ENCODE peak calls at places on chromosome 13, in six cellular contexts. A, E, W, B, Y and I are unnamed samples.

GRCh38 chr13:33080962-33081655 is 64.9 kb downstream of the KL start:
- DNase-seq in A (no peak), E (no peak), W (no peak), B (no peak), Y (no peak), I (no peak)

GRCh38 chr13:80132741-80133601 is 208.0 kb downstream of the SPRY2 start:
- DNase-seq in A (peak; percentile 72), E (peak; percentile 87), W (peak; percentile 55), B (peak; percentile 70), Y (peak; percentile 82), I (peak; percentile 81)

GRCh38 chr13:87122551-87122950 is 548.6 kb upstream of the SLITRK5 start:
- DNase-seq in A (no peak), E (no peak), W (no peak), B (no peak), Y (no peak), I (no peak)

GRCh38 chr13:98494769-98495168 is 82.1 kb downstream of the STK24 start:
- DNase-seq in A (no peak), E (no peak), W (no peak), B (no peak), Y (no peak), I (no peak)

GRCh38 chr13:19153782-19154450 is 27.7 kb downstream of the TUBA3C start:
- DNase-seq in A (peak; percentile 58), E (no peak), W (no peak), B (peak; percentile 48), Y (no peak), I (peak; percentile 68)

GRCh38 chr13:77820431-77821149 is 98.0 kb downstream of the EDNRB start:
- DNase-seq in A (no peak), E (no peak), W (no peak), B (no peak), Y (no peak), I (no peak)

GRCh38 chr13:108895220-108895704 is 265.9 kb downstream of the MYO16 start:
- DNase-seq in A (no peak), E (peak; percentile 52), W (no peak), B (no peak), Y (peak; percentile 19), I (peak; percentile 52)

GRCh38 chr13:45082964-45083363 is 37.3 kb upstream of the GTF2F2 start:
- DNase-seq in A (no peak), E (no peak), W (no peak), B (no peak), Y (no peak), I (no peak)

GRCh38 chr13:101308247-101309013 is 107.9 kb downstream of the NALCN start:
- DNase-seq in A (no peak), E (no peak), W (no peak), B (no peak), Y (no peak), I (no peak)

GRCh38 chr13:48775285-48775684 is 121.6 kb downstream of the CYSLTR2 start:
- DNase-seq in A (no peak), E (no peak), W (no peak), B (no peak), Y (no peak), I (no peak)

GRCh38 chr13:94968040-94968756 is 255.9 kb upstream of the SOX21 start:
- DNase-seq in A (no peak), E (no peak), W (no peak), B (no peak), Y (no peak), I (peak; percentile 62)

GRCh38 chr13:83620535-83621220 is 261.6 kb downstream of the SLITRK1 start:
- DNase-seq in A (no peak), E (no peak), W (no peak), B (no peak), Y (no peak), I (no peak)

GRCh38 chr13:27131202-27131623 is 40.4 kb downstream of the USP12 start:
- DNase-seq in A (no peak), E (no peak), W (no peak), B (no peak), Y (no peak), I (no peak)

GRCh38 chr13:23427342-23428182 is 5.9 kb downstream of the SACS start:
- DNase-seq in A (peak; percentile 33), E (no peak), W (no peak), B (peak; percentile 56), Y (peak; percentile 75), I (peak; percentile 53)

GRCh38 chr13:30830638-30830965 is 75.5 kb upstream of the MEDAG start:
- DNase-seq in A (no peak), E (no peak), W (no peak), B (no peak), Y (no peak), I (no peak)

GRCh38 chr13:24741016-24741662 is 22.8 kb upstream of the RNF17 start:
- DNase-seq in A (no peak), E (no peak), W (no peak), B (no peak), Y (no peak), I (peak; percentile 44)

GRCh38 chr13:23618341-23618740 is 48.1 kb downstream of the TNFRSF19 start:
- DNase-seq in A (no peak), E (peak; percentile 59), W (no peak), B (no peak), Y (no peak), I (peak; percentile 76)

GRCh38 chr13:91017669-91018053 is 329.8 kb upstream of the MIR17HG start:
- DNase-seq in A (no peak), E (no peak), W (no peak), B (no peak), Y (peak; percentile 42), I (peak; percentile 11)

GRCh38 chr13:83825676-83826075 is 56.6 kb downstream of the SLITRK1 start:
- DNase-seq in A (no peak), E (no peak), W (no peak), B (no peak), Y (no peak), I (no peak)

GRCh38 chr13:23680836-23681235 is 110.6 kb downstream of the TNFRSF19 start:
- DNase-seq in A (no peak), E (no peak), W (no peak), B (no peak), Y (no peak), I (no peak)

GRCh38 chr13:48808689-48809088 is 155.0 kb downstream of the CYSLTR2 start:
- DNase-seq in A (no peak), E (peak; percentile 17), W (no peak), B (no peak), Y (no peak), I (no peak)

GRCh38 chr13:48726711-48727110 is 73.0 kb downstream of the CYSLTR2 start:
- DNase-seq in A (no peak), E (no peak), W (no peak), B (peak; percentile 74), Y (no peak), I (no peak)

DNA sequence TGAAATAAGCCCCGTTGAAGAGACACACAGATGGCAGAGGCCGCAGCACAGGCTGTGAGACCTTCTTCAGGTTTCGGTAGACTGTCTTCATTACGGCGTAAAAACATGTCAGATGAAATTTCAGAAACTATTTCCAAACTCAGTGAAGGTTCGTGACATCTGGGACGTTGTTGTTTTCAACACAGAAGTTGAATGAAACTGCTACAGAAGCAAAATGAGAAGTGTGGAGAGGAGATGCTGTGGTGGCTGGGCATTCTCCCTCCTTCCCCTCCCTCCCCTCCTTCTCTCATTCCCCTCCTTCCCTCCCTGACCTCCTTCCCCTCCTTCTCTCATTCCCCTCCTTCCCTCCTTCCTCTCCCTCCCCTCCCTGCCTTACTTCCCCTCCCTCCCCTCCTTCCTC is 113.6 kb downstream of the ATP11A start:
- DNase-seq in A (no peak), E (no peak), W (no peak), B (peak; percentile 18), Y (no peak), I (no peak)
- H3K4me3 ChIP-seq in A (no peak overlapping the region), E (no peak overlapping the region), W (no peak overlapping the region), B (no peak overlapping the region), Y (no peak overlapping the region), I (no peak overlapping the region)

DNA sequence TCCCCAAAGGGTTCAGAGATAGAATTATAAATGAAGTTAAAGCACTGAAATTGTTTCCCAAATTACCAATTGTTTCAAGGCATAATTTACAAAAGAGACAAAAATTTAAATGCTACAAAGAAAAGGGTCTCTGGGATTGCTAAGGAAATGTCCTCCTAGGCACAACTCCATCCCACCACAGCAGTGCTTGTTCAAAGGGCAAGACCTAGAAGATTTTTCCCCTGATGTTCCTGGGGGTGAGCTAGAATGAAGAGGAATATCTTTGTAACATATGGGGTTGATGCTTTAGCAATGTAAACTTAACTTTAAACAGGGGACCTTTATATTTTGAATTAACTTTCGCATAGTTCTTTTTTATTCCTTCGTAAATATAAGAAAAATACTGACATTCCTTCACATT is 1.6 kb downstream of the LCP1 start:
- DNase-seq in A (no peak), E (no peak), W (no peak), B (no peak), Y (no peak), I (no peak)
- H3K4me1 ChIP-seq in A (no peaks in the 10 kb centered on the region), E (peaks cover 14% of the 10 kb centered on the region), W (peaks cover 32% of the 10 kb centered on the region), B (no peaks in the 10 kb centered on the region), Y (no peaks in the 10 kb centered on the region), I (no peaks in the 10 kb centered on the region)

GRCh38 chr13:56317839-56318238 is 822.9 kb upstream of the PRR20A start:
- DNase-seq in A (no peak), E (no peak), W (no peak), B (no peak), Y (no peak), I (no peak)
- H3K4me3 ChIP-seq in A (no peak overlapping the region), E (no peak overlapping the region), W (no peak overlapping the region), B (no peak overlapping the region), Y (no peak overlapping the region), I (no peak overlapping the region)

GRCh38 chr13:40993119-40993518 is 26.0 kb downstream of the ELF1 start:
- DNase-seq in A (no peak), E (no peak), W (no peak), B (no peak), Y (peak; percentile 68), I (peak; percentile 95)
- H3K4me1 ChIP-seq in A (peaks cover 18% of the 10 kb centered on the region), E (peaks cover 45% of the 10 kb centered on the region), W (peaks cover 48% of the 10 kb centered on the region), B (peaks cover 23% of the 10 kb centered on the region), Y (peaks cover 91% of the 10 kb centered on the region), I (peaks cover 15% of the 10 kb centered on the region)

GRCh38 chr13:66994097-66994496 is 236.0 kb downstream of the PCDH9 start:
- DNase-seq in A (peak; percentile 76), E (peak; percentile 20), W (peak; percentile 73), B (peak; percentile 88), Y (peak; percentile 72), I (no peak)
- H3K4me3 ChIP-seq in A (peak overlapping the region; percentile 21), E (no peak overlapping the region), W (peak overlapping the region; percentile 36), B (peak overlapping the region; percentile 43), Y (no peak overlapping the region), I (no peak overlapping the region)

DNA sequence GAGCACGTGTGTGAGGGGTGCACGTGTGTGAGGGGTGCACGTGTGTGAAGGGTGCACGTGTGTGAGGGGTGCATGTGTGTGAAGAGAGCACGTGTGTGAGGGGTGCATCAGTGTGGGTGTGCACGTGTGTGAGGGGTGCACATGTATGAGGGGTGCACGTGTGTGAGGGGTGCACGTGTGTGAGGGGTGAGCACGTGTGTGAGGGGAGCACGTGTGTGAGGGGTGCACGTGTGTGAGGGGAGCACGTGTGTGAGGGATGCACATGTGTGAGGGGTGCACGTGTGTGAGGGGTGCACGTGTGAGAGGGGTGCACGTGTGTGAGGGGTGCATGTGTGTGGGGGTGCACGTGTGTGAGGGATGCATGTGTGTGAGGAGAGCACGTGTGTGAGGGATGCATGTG is 15.7 kb downstream of the RASA3 start:
- DNase-seq in A (no peak), E (no peak), W (no peak), B (peak; percentile 17), Y (no peak), I (no peak)
- H3K4me1 ChIP-seq in A (peaks cover 7% of the 10 kb centered on the region), E (peaks cover 29% of the 10 kb centered on the region), W (peaks cover 35% of the 10 kb centered on the region), B (no peaks in the 10 kb centered on the region), Y (peaks cover 26% of the 10 kb centered on the region), I (peaks cover 25% of the 10 kb centered on the region)